ENCODE peak calls at places on chromosome 18, in four cellular contexts. D is GM12878, X is IMR-90, B is K562. N is an unnamed sample.

GRCh38 chr18:11906181-11906580 is 1.9 kb downstream of the MPPE1 start:
- DNase-seq in B (no peak), D (no peak), X (no peak), N (no peak)

GRCh38 chr18:13501896-13502295 is 224.5 kb downstream of the FAM210A start:
- DNase-seq in B (no peak), D (peak), X (no peak), N (peak)

GRCh38 chr18:32381761-32382160 is 88.9 kb downstream of the GAREM1 start:
- DNase-seq in B (no peak), D (no peak), X (no peak), N (no peak)

GRCh38 chr18:43847164-43848091 is 570.1 kb upstream of the SYT4 start:
- DNase-seq in B (no peak), D (no peak), X (peak), N (peak)

GRCh38 chr18:76860411-76860810 is 38.1 kb downstream of the ZNF236 start:
- DNase-seq in D (no peak), X (no peak), B (no peak), N (no peak)

GRCh38 chr18:45167109-45167551 is 448.1 kb upstream of the SLC14A2 start:
- DNase-seq in B (no peak), X (peak), D (no peak), N (no peak)

GRCh38 chr18:11741505-11742145 is 52.6 kb downstream of the GNAL start:
- DNase-seq in X (no peak), D (no peak), B (peak), N (no peak)

GRCh38 chr18:62897153-62897552 is 181.8 kb downstream of the PHLPP1 start:
- DNase-seq in B (no peak), X (peak), D (no peak), N (peak)

GRCh38 chr18:38284992-38285391 is 719.4 kb upstream of the CELF4 start:
- DNase-seq in B (no peak), D (no peak), X (no peak), N (no peak)

GRCh38 chr18:657311-657997 is at the start of gene TYMS:
- DNase-seq in D (no peak), X (peak), B (peak), N (peak)

GRCh38 chr18:79522451-79523220 is 126.9 kb downstream of the NFATC1 start:
- DNase-seq in B (no peak), X (no peak), D (no peak), N (no peak)

GRCh38 chr18:69680128-69680527 is 267.5 kb downstream of the CD226 start:
- DNase-seq in X (no peak), B (no peak), D (no peak), N (peak)

GRCh38 chr18:6543330-6543908 is 128.7 kb upstream of the L3MBTL4 start:
- DNase-seq in B (peak), X (peak), D (no peak), N (peak)

GRCh38 chr18:50128506-50129271 is 66.3 kb downstream of the MYO5B start:
- DNase-seq in B (no peak), D (no peak), X (no peak), N (no peak)

GRCh38 chr18:65606551-65607130 is 144.2 kb upstream of the CDH7 start:
- DNase-seq in X (no peak), D (no peak), B (no peak), N (peak)

GRCh38 chr18:60090170-60090569 is 190.4 kb downstream of the PMAIP1 start:
- DNase-seq in D (no peak), B (no peak), X (no peak), N (no peak)

GRCh38 chr18:64037812-64038414 is 68.0 kb downstream of the SERPINB8 start:
- DNase-seq in D (no peak), B (peak), X (peak), N (peak)

GRCh38 chr18:50297621-50298442 is 10.3 kb upstream of the CXXC1 start:
- DNase-seq in D (peak), B (no peak), X (peak), N (peak)

GRCh38 chr18:51196811-51197660 is 445 bp downstream of the MEX3C start:
- DNase-seq in D (no peak), X (peak), B (peak), N (peak)

GRCh38 chr18:61096231-61096630 is 237.0 kb upstream of the CDH20 start:
- DNase-seq in D (no peak), B (no peak), X (no peak), N (no peak)

GRCh38 chr18:37309861-37310260 is 255.7 kb downstream of the CELF4 start:
- DNase-seq in X (no peak), B (no peak), D (no peak), N (no peak)

GRCh38 chr18:36828157-36828629 is 609 bp downstream of the TPGS2 start:
- DNase-seq in B (no peak), X (peak), D (no peak), N (peak)

GRCh38 chr18:55732227-55733106 is 144.5 kb upstream of the TCF4 start:
- DNase-seq in X (peak), B (peak), D (no peak), N (peak)

GRCh38 chr18:7038330-7038846 is 79.2 kb downstream of the LAMA1 start:
- DNase-seq in B (peak), D (no peak), X (peak), N (peak)

GRCh38 chr18:67951166-67951565 is 434.6 kb upstream of the DSEL start:
- DNase-seq in X (peak), B (no peak), D (no peak), N (no peak)

GRCh38 chr18:79975985-79976680 is 11.7 kb downstream of the HSBP1L1 start:
- DNase-seq in D (no peak), X (no peak), B (no peak), N (no peak)

GRCh38 chr18:45688834-45689233 is 35.1 kb upstream of the SLC14A1 start:
- DNase-seq in X (no peak), D (no peak), B (no peak), N (no peak)

GRCh38 chr18:55453186-55453585 is 134.8 kb downstream of the TCF4 start:
- DNase-seq in D (no peak), X (no peak), B (no peak), N (no peak)

GRCh38 chr18:45435810-45436209 is 179.5 kb upstream of the SLC14A2 start:
- DNase-seq in X (no peak), D (no peak), B (no peak), N (no peak)

GRCh38 chr18:49863769-49864615 is 50.7 kb upstream of the ACAA2 start:
- DNase-seq in X (no peak), D (no peak), B (peak), N (no peak)

GRCh38 chr18:74610216-74610615 is 12.5 kb downstream of the ZNF407 start:
- DNase-seq in D (peak), B (no peak), X (no peak), N (no peak)
- TF ChIP-seq POLR2A in D (no peak), B (no peak), X (no peak), N (no peak)

DNA sequence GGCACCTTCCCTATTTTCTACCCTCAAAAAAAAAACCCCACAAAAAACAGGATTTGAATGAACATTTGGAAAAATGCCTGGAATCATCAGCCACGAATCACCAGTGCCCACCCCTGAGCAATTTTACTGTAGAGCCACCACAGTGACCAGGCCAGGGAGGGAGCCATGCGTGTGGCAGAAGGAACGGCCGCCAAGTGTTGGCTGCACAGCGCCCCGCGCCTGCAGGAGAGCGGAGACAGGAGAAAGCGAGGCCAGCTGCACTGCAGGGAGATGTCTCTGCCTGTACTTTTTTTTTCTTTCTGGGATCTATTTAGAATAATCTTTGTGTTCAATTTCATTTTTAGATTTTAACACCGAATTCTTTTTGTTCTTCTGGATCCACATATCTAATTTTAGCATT is 269.3 kb upstream of the RAB12 start:
- DNase-seq in D (no peak), X (no peak), B (no peak), N (no peak)
- TF ChIP-seq FOS in D (no peak), X (no peak), B (no peak), N (no peak)

DNA sequence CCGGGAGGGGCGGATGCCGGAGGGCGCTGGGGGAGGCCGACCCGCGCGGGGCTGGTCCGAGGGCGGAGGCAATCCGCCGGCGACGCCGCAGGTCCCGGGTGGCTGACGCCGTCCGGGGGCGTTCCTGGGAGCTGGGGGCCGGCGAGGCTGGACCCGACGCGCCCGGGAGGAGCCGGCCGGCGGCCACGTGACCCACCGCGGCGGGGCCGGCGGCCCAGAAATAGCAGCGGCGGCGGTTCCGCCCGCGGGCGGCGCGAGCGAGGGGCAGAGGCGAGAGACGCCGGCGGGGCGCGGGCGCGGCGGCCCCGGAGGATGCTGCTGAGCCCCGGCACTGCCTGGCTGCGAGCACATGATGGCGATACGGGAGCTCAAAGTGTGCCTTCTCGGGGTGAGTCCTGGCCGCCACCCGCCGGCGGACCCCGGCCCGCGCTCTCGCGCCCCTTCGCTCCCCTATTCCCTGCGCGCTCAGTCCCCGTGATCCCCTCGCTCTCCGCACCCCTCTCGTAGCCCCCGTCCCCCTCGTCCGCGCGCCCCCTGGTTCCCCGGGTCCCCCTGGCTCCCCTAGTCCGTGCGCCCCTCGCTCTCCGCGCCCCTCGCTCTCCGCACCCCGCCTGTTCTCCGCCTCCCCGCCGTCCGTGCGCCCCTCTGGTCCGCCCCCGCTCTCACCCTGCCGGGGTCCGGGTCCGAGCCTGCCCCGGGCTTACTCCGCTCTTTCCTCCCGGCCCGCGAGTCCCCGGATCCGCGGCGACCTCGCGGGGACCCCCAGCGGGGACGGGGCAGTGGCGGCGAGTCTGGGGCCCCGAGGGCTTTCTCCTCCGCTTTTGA is at the start of gene RAB31:
- DNase-seq in D (no peak), B (peak), X (peak), N (peak)
- TF ChIP-seq POLR2A in D (peak), B (no peak), X (peak), N (peak)

GRCh38 chr18:73780218-73780617 is 367.4 kb downstream of the FBXO15 start:
- DNase-seq in B (no peak), D (no peak), X (no peak), N (no peak)

GRCh38 chr18:73778052-73778395 is 369.6 kb downstream of the FBXO15 start:
- DNase-seq in D (no peak), B (no peak), X (no peak), N (no peak)

GRCh38 chr18:73777356-73778051 is 370.1 kb downstream of the FBXO15 start:
- DNase-seq in B (no peak), D (no peak), X (no peak), N (no peak)

GRCh38 chr18:73774836-73775509 is 372.7 kb downstream of the FBXO15 start:
- DNase-seq in B (no peak), X (no peak), D (no peak), N (no peak)
- TF ChIP-seq FOS in B (no peak), X (no peak), D (no peak), N (no peak)

GRCh38 chr18:22347624-22348511 is 69.8 kb downstream of the CTAGE1 start:
- DNase-seq in X (peak), D (no peak), B (no peak), N (peak)
- TF ChIP-seq POLR2A in X (no peak), D (no peak), B (no peak), N (no peak)

DNA sequence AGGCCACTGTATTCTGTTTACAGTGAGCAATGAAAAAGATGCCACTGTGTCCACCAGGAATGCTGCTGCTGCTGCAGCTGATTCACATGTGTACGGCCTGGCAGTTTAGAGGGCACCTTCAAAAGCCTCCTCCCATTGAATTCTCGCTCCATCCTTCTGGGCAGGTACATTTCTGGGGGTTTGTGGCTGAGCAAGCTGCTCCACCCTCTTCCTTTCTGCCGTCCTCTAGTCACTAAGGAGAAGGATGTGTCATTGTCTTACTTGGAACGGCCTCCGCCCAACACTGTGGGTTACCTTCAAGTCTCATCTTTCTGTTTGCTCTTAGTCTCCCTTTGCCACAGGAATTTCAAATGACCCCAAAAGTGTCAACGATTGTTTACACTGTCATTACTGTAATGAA is 182.0 kb downstream of the ZBTB7C start:
- DNase-seq in X (no peak), B (no peak), D (no peak), N (no peak)
- TF ChIP-seq FOS in X (no peak), B (no peak), D (no peak), N (no peak)

GRCh38 chr18:75643083-75643482 is 215.6 kb upstream of the SMIM21 start:
- DNase-seq in X (no peak), B (no peak), D (no peak), N (no peak)
- TF ChIP-seq POLR2A in X (no peak), B (no peak), D (no peak), N (no peak)

GRCh38 chr18:53457068-53457467 is 767.4 kb downstream of the MBD2 start:
- DNase-seq in D (no peak), B (no peak), X (no peak), N (no peak)
- TF ChIP-seq FOS in D (no peak), B (no peak), X (no peak), N (no peak)

GRCh38 chr18:3510896-3511295 is 60.9 kb downstream of the TGIF1 start:
- DNase-seq in D (no peak), B (no peak), X (no peak), N (no peak)
- TF ChIP-seq POLR2A in D (no peak), B (no peak), X (no peak), N (no peak)

N was measured in endothelial cell of umbilical vein.